ENCODE peak calls at places on chromosomes 3 and 15, in seven cellular contexts. H is pancreas, M is breast epithelium, D is GM23338, Z is BE2C, Y is suprapubic skin, E is IMR-90. I is an unnamed sample. For H3K36me3 and H3K4me1, the result is how much of the 10 kb centered on the place peaks cover.

GRCh38 chr3:101158374-101158773 is 162.0 kb downstream of the IMPG2 start:
- DNase-seq in D (no peak), M (no peak), H (no peak), Y (no peak), E (peak), Z (no peak), I (no peak)

GRCh38 chr3:64224826-64225606 is at the start of gene PRICKLE2:
- DNase-seq in H (peak), Z (peak), Y (peak), D (peak), M (peak), E (peak), I (peak)

GRCh38 chr3:23633261-23633960 is 172.3 kb upstream of the UBE2E1 start:
- DNase-seq in Y (no peak), E (no peak), M (no peak), Z (no peak), D (no peak), H (no peak), I (no peak)

GRCh38 chr3:102662223-102662622 is 227.4 kb downstream of the ZPLD1 start:
- DNase-seq in Y (no peak), D (no peak), M (no peak), E (no peak), Z (no peak), H (no peak), I (no peak)

GRCh38 chr3:52062499-52062898 is 6.1 kb upstream of the DUSP7 start:
- DNase-seq in M (no peak), H (no peak), Z (no peak), D (no peak), E (peak), Y (no peak), I (no peak)

GRCh38 chr3:125240496-125240895 is 27.9 kb upstream of the SLC12A8 start:
- DNase-seq in D (no peak), E (peak), Y (no peak), M (no peak), H (no peak), Z (no peak), I (no peak)

GRCh38 chr3:147184794-147185193 is 221.5 kb downstream of the ZIC4 start:
- DNase-seq in H (no peak), E (no peak), M (no peak), Y (no peak), D (no peak), Z (no peak), I (no peak)

GRCh38 chr3:18335202-18335601 is 89.9 kb downstream of the SATB1 start:
- DNase-seq in E (no peak), Y (no peak), D (no peak), H (no peak), M (no peak), Z (no peak), I (no peak)

GRCh38 chr15:70478251-70478990 is 284.9 kb downstream of the UACA start:
- DNase-seq in M (no peak), Z (peak), D (no peak), E (no peak), H (no peak), Y (no peak), I (no peak)

GRCh38 chr3:58341376-58341775 is 8.7 kb downstream of the PXK start:
- DNase-seq in E (peak), Z (no peak), D (no peak), H (no peak), Y (no peak), M (no peak), I (no peak)

GRCh38 chr3:58347984-58348383 is 15.3 kb downstream of the PXK start:
- DNase-seq in Y (no peak), H (no peak), E (no peak), Z (no peak), M (no peak), D (no peak), I (no peak)

GRCh38 chr3:58346368-58346767 is 13.7 kb downstream of the PXK start:
- DNase-seq in E (no peak), Z (no peak), D (no peak), M (no peak), Y (no peak), H (no peak), I (no peak)

GRCh38 chr3:58342676-58343075 is 10.0 kb downstream of the PXK start:
- DNase-seq in Z (no peak), M (no peak), E (no peak), H (no peak), D (no peak), Y (no peak), I (no peak)

DNA sequence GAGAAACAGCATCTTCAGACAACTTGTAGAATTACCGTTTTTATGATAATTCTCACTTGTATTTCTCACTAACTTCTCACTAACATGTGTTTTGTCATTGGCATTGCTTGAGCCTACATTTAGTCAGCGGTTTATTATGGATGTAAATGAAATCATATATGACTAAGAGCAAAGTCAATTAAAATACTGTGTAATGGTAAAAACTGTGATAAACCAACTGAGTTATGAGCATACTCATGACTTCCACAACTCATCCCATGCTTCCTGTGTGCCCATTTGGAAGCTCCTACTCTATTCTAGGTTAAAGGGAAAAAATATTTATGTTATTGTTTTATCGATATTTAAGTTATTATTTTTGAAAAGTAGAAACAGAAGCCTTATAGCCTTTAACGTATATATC is 12.8 kb downstream of the PXK start:
- DNase-seq in M (no peak), H (no peak), E (no peak), Z (no peak), D (no peak), Y (no peak), I (no peak)
- H3K36me3 ChIP-seq in M (under half), H (under half), E (under half), Z (under half), D (under half), Y (under half), I (under half)

DNA sequence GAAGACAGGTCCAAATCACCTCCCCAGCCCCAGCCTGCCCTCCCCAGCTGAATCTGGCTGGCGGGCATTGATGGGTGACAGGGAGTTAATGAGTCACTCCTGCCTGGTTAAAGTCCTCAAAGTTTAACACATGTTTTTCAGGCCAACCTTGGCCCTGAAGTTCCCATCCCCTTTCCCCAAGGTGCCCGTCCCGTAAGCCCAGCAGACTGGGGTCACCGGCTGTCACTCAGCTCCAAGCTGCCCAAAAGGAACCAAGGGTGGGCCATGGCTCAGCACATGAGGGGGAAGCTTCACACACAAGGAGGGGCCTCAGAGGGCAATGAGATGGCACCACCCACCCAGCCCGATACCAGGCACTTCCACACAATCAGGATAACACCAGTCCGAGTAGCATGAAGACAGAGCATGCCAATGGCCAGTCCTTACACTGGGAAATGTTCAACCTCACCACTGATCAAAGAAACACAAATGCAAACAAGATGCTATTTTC is 10.2 kb upstream of the KLF15 start:
- DNase-seq in Z (peak), Y (peak), M (no peak), E (no peak), D (no peak), H (peak), I (no peak)
- H3K4me1 ChIP-seq in Z (under half), Y (under half), M (under half), E (under half), D (under half), H (under half), I (under half)

GRCh38 chr3:66410976-66411375 is 89.8 kb downstream of the LRIG1 start:
- DNase-seq in Z (no peak), D (no peak), E (no peak), Y (no peak), H (no peak), M (no peak), I (no peak)

GRCh38 chr3:66408458-66408857 is 92.4 kb downstream of the LRIG1 start:
- DNase-seq in Z (no peak), D (no peak), M (no peak), H (no peak), E (no peak), Y (peak), I (no peak)

GRCh38 chr3:66411436-66411835 is 89.4 kb downstream of the LRIG1 start:
- DNase-seq in H (no peak), Y (no peak), M (no peak), Z (no peak), E (no peak), D (no peak), I (no peak)

GRCh38 chr3:66410371-66410770 is 90.5 kb downstream of the LRIG1 start:
- DNase-seq in H (no peak), Y (no peak), Z (no peak), D (no peak), M (no peak), E (no peak), I (no peak)

DNA sequence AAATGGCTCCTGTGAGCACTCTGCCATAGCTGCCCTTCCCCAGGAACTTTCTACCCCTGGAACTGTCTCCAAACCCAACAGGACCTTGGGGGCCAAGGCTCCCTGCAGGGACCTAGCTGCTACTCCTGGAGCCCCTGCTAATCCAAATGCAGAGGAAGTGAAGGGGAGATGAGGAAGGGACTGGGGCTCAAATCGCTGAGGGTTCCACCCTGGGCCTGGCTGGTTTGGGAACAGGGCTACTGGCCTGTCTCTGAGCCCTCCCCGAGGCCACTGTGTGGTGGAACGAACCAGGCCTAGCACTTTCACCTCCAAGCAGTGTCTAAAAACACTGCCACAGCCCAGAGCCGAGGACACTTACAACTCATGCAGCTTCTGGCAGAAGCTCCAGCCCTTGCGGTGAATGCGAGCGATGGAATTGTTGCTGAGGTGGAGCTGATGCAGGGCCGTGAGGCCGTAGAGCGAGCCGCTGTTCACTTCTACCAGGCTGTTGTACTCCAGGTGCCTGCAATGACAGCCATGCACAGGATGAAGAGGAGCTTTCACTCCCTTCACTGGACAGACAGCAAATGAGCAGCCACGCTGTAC is 91.0 kb downstream of the LRIG1 start:
- DNase-seq in D (no peak), H (no peak), Z (no peak), Y (no peak), E (no peak), M (no peak), I (no peak)
- H3K36me3 ChIP-seq in D (under half), H (half or more), Z (under half), Y (half or more), E (half or more), M (under half), I (half or more)

GRCh38 chr15:62896380-62896866 is 146.1 kb upstream of the TPM1 start:
- DNase-seq in Z (no peak), D (no peak), E (no peak), H (no peak), M (no peak), Y (no peak), I (no peak)
- H3K4me1 ChIP-seq in Z (under half), D (under half), E (under half), H (under half), M (under half), Y (half or more), I (under half)

GRCh38 chr15:25058080-25058785 is 103.4 kb downstream of the SNRPN start:
- DNase-seq in E (no peak), Z (no peak), Y (peak), H (no peak), M (peak), D (no peak), I (no peak)

GRCh38 chr15:25060996-25061620 is 106.3 kb downstream of the SNRPN start:
- DNase-seq in Y (peak), H (no peak), Z (no peak), M (no peak), D (no peak), E (no peak), I (no peak)

GRCh38 chr15:25059698-25060471 is 105.1 kb downstream of the SNRPN start:
- DNase-seq in D (no peak), H (no peak), Z (no peak), Y (peak), M (no peak), E (no peak), I (no peak)

GRCh38 chr15:25061808-25062550 is 107.2 kb downstream of the SNRPN start:
- DNase-seq in Y (peak), H (no peak), M (no peak), D (no peak), E (no peak), Z (no peak), I (no peak)

GRCh38 chr15:25060472-25060803 is 105.7 kb downstream of the SNRPN start:
- DNase-seq in M (no peak), H (no peak), D (no peak), Z (no peak), Y (peak), E (no peak), I (no peak)
- H3K36me3 ChIP-seq in M (half or more), H (half or more), D (half or more), Z (half or more), Y (half or more), E (half or more), I (half or more)

DNA sequence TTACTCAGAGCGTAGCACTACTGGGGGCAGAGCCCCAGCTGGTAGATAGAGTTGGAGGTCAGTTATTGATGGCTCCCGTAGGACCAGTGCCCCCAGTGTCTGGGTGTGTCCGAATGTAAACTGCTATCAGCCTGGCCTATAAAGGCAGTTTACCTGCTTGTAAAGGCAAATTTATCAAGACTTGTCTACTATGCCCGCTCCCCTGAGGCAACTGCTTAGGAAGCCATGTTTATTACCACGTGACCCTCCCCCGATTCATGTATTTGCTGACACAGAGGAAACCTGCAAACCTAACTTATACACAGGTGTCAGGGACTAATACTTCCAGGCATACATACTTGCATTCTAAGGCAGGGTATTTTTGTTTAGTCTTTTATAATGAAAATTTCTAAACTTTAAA is 647 bp upstream of the PPP1R14D start:
- DNase-seq in M (no peak), E (no peak), D (peak), Y (no peak), H (no peak), Z (no peak), I (no peak)
- H3K4me1 ChIP-seq in M (under half), E (under half), D (under half), Y (under half), H (under half), Z (under half), I (under half)

GRCh38 chr15:74345051-74345450 is 22.4 kb downstream of the CYP11A1 start:
- DNase-seq in H (no peak), D (no peak), M (no peak), Z (no peak), E (peak), Y (no peak), I (no peak)

GRCh38 chr15:74351639-74352038 is 15.8 kb downstream of the CYP11A1 start:
- DNase-seq in M (no peak), H (no peak), Y (no peak), E (no peak), D (no peak), Z (no peak), I (no peak)

GRCh38 chr15:74349241-74349766 is 18.1 kb downstream of the CYP11A1 start:
- DNase-seq in H (no peak), D (no peak), Y (no peak), E (no peak), Z (no peak), M (no peak), I (no peak)

GRCh38 chr15:74350295-74351275 is 16.9 kb downstream of the CYP11A1 start:
- DNase-seq in E (no peak), M (no peak), H (no peak), Y (no peak), Z (no peak), D (no peak), I (no peak)

DNA sequence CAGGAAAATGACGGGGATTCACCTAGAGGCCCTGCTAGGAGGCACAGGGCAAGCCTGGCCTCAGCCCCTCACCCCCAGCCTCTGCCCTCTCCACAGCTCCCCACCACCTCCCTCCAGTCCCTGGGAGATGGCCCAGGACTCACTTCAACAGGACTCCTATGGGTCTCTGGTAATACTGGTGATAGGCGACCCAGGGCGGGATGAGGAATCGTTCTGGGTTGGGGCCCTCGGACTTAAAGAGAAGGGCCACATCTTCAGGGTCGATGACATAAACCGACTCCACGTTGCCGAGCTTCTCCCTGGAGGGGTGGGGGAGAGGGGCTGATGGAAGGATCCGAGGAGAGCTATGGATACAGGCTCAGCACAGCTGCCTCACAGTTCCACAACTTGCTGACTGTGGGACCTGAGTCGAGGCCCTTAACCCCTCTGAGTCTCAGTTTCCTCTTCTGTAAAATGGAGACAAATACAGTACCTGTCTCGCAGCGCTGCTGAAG is 19.6 kb downstream of the CYP11A1 start:
- DNase-seq in H (no peak), E (no peak), Y (no peak), Z (no peak), M (no peak), D (no peak), I (no peak)
- H3K36me3 ChIP-seq in H (under half), E (under half), Y (under half), Z (under half), M (under half), D (under half), I (under half)

DNA sequence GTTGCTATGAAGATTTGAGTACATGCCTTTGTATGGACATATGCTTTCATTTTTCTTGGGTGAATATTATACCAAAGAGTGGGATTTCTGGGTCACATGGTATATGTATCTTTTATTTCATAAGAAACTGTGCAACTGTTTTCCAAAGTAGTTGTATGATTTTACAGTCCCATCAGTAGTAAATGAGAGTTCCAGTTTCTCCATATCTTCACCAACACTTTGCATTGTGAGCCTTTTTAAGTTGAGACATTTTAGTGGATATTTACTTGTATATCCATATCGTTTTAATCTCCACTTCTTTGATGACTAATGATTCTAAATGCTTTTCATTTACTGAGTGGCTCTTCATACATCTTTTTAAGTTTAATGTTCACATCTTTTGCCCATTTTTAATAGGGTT is 20.3 kb downstream of the MEF2A start:
- DNase-seq in M (no peak), Z (no peak), E (no peak), H (no peak), Y (no peak), D (no peak), I (no peak)
- H3K4me1 ChIP-seq in M (under half), Z (under half), E (under half), H (under half), Y (under half), D (under half), I (under half)

GRCh38 chr15:59647085-59647484 is 10.2 kb downstream of the GTF2A2 start:
- DNase-seq in M (no peak), Z (no peak), H (no peak), D (no peak), Y (no peak), E (no peak), I (no peak)
- H3K36me3 ChIP-seq in M (under half), Z (half or more), H (under half), D (under half), Y (under half), E (under half), I (half or more)

I was measured in NT2/D1.